ENCODE peak calls at places on chromosomes 12 and 14, in six cellular contexts. P, F, B, R, T and N are unnamed samples.
A peak's percentile ranks its signal among the peaks of the same experiment; 100 is the strongest.

GRCh38 chr14:50740858-50741257 is 72.8 kb upstream of the SAV1 start:
- DNase-seq in P (no peak), F (no peak), B (no peak), R (no peak), T (no peak), N (no peak)

GRCh38 chr12:55619352-55620138 is 17.1 kb upstream of the OR10P1 start:
- DNase-seq in P (peak; percentile 49), F (peak; percentile 65), B (peak; percentile 71), R (peak; percentile 64), T (peak; percentile 67), N (peak; percentile 67)

GRCh38 chr14:64337901-64338615 is 43.9 kb upstream of the ESR2 start:
- DNase-seq in P (peak; percentile 61), F (peak; percentile 71), B (peak; percentile 48), R (peak; percentile 57), T (no peak), N (no peak)

GRCh38 chr14:23056257-23056955 is 914 bp downstream of the CDH24 start:
- DNase-seq in P (no peak), F (peak; percentile 86), B (peak; percentile 74), R (no peak), T (peak; percentile 64), N (no peak)

GRCh38 chr12:52139579-52140062 is 52.2 kb downstream of the KRT80 start:
- DNase-seq in P (no peak), F (peak; percentile 80), B (no peak), R (peak; percentile 71), T (peak; percentile 36), N (peak; percentile 77)

GRCh38 chr14:103881927-103882281 is 34.5 kb upstream of the PPP1R13B start:
- DNase-seq in P (no peak), F (no peak), B (no peak), R (no peak), T (no peak), N (no peak)

GRCh38 chr14:102262894-102263462 is 42.0 kb downstream of the MOK start:
- DNase-seq in P (peak; percentile 66), F (no peak), B (peak; percentile 60), R (no peak), T (no peak), N (no peak)

GRCh38 chr12:13182881-13183280 is 13.6 kb upstream of the EMP1 start:
- DNase-seq in P (no peak), F (no peak), B (no peak), R (no peak), T (no peak), N (no peak)

GRCh38 chr12:32106153-32106516 is 512 bp upstream of the BICD1 start:
- DNase-seq in P (no peak), F (no peak), B (no peak), R (no peak), T (no peak), N (no peak)